ENCODE peak calls at places on chromosomes 4 and X, in four cellular contexts. S is HepG2, B is K562, H is GM12878. C is an unnamed sample.

GRCh38 chr4:53537606-53538005 is 53.7 kb downstream of the LNX1 start:
- DNase-seq in H (no peak), B (no peak), S (no peak), C (no peak)

GRCh38 chr4:89196745-89197144 is 85.4 kb downstream of the TIGD2 start:
- DNase-seq in B (no peak), S (peak; percentile 36), H (no peak), C (no peak)

GRCh38 chrX:68307767-68308166 is 125.5 kb downstream of the OPHN1 start:
- DNase-seq in B (no peak), H (no peak), S (no peak), C (no peak)

GRCh38 chr4:3347871-3348270 is 55.0 kb downstream of the RGS12 start:
- DNase-seq in S (no peak), H (no peak), B (no peak), C (no peak)

GRCh38 chr4:17502764-17503163 is 9.1 kb downstream of the QDPR start:
- DNase-seq in S (no peak), B (no peak), H (no peak), C (no peak)

GRCh38 chr4:142683997-142684396 is 162.1 kb downstream of the INPP4B start:
- DNase-seq in B (no peak), S (no peak), H (no peak), C (no peak)

GRCh38 chrX:48923771-48924170 is 4.9 kb upstream of the PIM2 start:
- DNase-seq in H (no peak), S (no peak), B (no peak), C (no peak)

GRCh38 chr4:86250616-86251015 is 109.2 kb downstream of the MAPK10 start:
- DNase-seq in B (no peak), H (no peak), S (no peak), C (no peak)

GRCh38 chrX:110803506-110803905 is 7.9 kb upstream of the CHRDL1 start:
- DNase-seq in B (no peak), S (no peak), H (no peak), C (no peak)

GRCh38 chrX:104324461-104324860 is 69.7 kb upstream of the ESX1 start:
- DNase-seq in S (no peak), H (no peak), B (no peak), C (no peak)

GRCh38 chrX:129227376-129227775 is 295.9 kb downstream of the SMARCA1 start:
- DNase-seq in B (no peak), H (no peak), S (no peak), C (no peak)

GRCh38 chr4:102778720-102779119 is 18.0 kb upstream of the MANBA start:
- DNase-seq in H (no peak), B (no peak), S (peak; percentile 85), C (no peak)

GRCh38 chr4:7938513-7939376 is 916 bp downstream of the AFAP1 start:
- DNase-seq in B (no peak), S (no peak), H (no peak), C (peak; percentile 47)

GRCh38 chr4:30103455-30103854 is 616.7 kb upstream of the PCDH7 start:
- DNase-seq in S (no peak), B (no peak), H (no peak), C (no peak)

GRCh38 chr4:37827802-37828321 is 1.4 kb downstream of the PGM2 start:
- DNase-seq in H (no peak), B (no peak), S (no peak), C (no peak)

GRCh38 chr4:38670939-38671593 is 7.1 kb downstream of the KLF3 start:
- DNase-seq in S (no peak), B (no peak), H (no peak), C (no peak)

GRCh38 chrX:18146954-18147353 is 73.7 kb downstream of the BEND2 start:
- DNase-seq in S (peak; percentile 1), B (peak; percentile 34), H (no peak), C (peak; percentile 30)

GRCh38 chr4:170853422-170854021 is 763.8 kb upstream of the AADAT start:
- DNase-seq in H (peak; percentile 9), S (peak; percentile 19), B (peak; percentile 35), C (peak; percentile 62)

GRCh38 chr4:60814549-60814948 is 385.6 kb upstream of the ADGRL3 start:
- DNase-seq in S (no peak), H (no peak), B (no peak), C (no peak)

GRCh38 chrX:121093011-121093410 is 45.6 kb downstream of the GLUD2 start:
- DNase-seq in B (no peak), S (no peak), H (no peak), C (no peak)

GRCh38 chr4:16253127-16253960 is 27.1 kb upstream of the TAPT1 start:
- DNase-seq in S (peak; percentile 71), H (no peak), B (no peak), C (no peak)

GRCh38 chrX:16138108-16138427 is 14.7 kb downstream of the GRPR start:
- DNase-seq in B (peak; percentile 20), S (peak; percentile 1), H (peak; percentile 16), C (peak; percentile 12)

GRCh38 chr4:118776166-118776954 is 59.6 kb downstream of the SEC24D start:
- DNase-seq in B (no peak), H (no peak), S (no peak), C (no peak)

GRCh38 chrX:10926906-10927305 is 184.2 kb upstream of the HCCS start:
- DNase-seq in B (no peak), H (no peak), S (no peak), C (no peak)

GRCh38 chrX:120446503-120446902 is 22.6 kb downstream of the LAMP2 start:
- DNase-seq in B (no peak), S (no peak), H (no peak), C (no peak)

GRCh38 chrX:42432552-42432951 is 345.4 kb downstream of the PPP1R2C start:
- DNase-seq in S (peak; percentile 43), H (no peak), B (no peak), C (no peak)

GRCh38 chr4:13906727-13907126 is 279.2 kb upstream of the BOD1L1 start:
- DNase-seq in H (no peak), S (no peak), B (no peak), C (no peak)

GRCh38 chr4:73520821-73521220 is 39.3 kb downstream of the AFM start:
- DNase-seq in S (no peak), H (no peak), B (no peak), C (no peak)

GRCh38 chrX:53086464-53086863 is 4.3 kb downstream of the TSPYL2 start:
- DNase-seq in B (no peak), H (no peak), S (no peak), C (no peak)

GRCh38 chr4:82469776-82470345 is 39.5 kb downstream of the ENOPH1 start:
- DNase-seq in B (peak; percentile 12), H (no peak), S (peak; percentile 16), C (no peak)

GRCh38 chr4:128517096-128517738 is 229.6 kb upstream of the PGRMC2 start:
- DNase-seq in B (peak; percentile 84), H (no peak), S (no peak), C (no peak)

GRCh38 chr4:128521634-128522253 is 234.1 kb upstream of the PGRMC2 start:
- DNase-seq in H (no peak), B (no peak), S (peak; percentile 7), C (no peak)

DNA sequence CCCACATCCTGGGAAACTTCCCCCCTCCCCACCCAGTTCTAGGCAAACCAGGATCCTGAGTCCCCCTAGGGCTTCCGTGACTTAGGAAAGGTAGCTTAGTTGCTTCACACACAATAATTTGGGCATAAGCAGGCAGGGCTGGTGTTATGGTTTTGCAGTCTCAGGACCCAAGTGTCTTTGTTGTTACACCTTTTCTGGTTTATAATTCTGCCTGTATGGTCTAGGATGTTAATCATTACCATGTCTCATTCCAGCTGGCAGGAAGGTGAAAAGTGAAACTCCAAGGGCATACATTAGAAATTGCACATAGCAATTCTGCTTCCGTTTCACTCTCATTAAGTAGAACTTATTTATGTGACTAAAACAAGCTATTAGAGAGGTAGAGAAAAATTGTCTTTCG is 16.8 kb downstream of the UGT8 start:
- DNase-seq in H (no peak), B (no peak), S (peak; percentile 6), C (no peak)
- TF ChIP-seq FOXK2 in H (no peak), B (no peak), S (no peak), C (no peak)

DNA sequence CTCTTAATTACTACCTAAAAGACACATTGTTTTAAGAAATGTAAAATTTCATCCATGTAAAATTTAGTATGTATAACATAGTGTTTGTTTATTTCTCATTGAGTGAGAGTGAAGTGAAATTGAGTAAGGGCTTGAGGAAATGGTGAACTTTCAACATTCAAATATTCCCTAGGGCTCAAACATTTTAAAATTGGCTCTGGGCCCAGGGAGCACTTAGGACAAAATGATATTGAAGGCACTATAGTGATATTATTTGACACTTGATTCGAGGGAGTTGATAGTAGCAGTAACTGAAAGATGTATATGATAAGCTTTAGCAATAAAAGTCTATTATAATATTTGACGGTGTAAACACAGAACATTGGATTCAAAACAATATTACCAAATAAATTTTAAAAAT is 1244.0 kb upstream of the TENM3 start:
- DNase-seq in S (no peak), B (no peak), H (no peak), C (peak; percentile 4)
- TF ChIP-seq FOXK2 in S (no peak), B (no peak), H (no peak), C (no peak)

GRCh38 chrX:107825698-107826285 is at the start of gene MID2:
- DNase-seq in B (no peak), H (no peak), S (no peak), C (peak; percentile 77)
- TF ChIP-seq FOXK2 in B (no peak), H (no peak), S (no peak), C (no peak)

GRCh38 chr4:184695178-184695896 is 38.6 kb downstream of the CENPU start:
- DNase-seq in H (no peak), S (no peak), B (no peak), C (no peak)
- TF ChIP-seq FOXK2 in H (no peak), S (no peak), B (no peak), C (no peak)

GRCh38 chr4:98332017-98332416 is 70.8 kb downstream of the RAP1GDS1 start:
- DNase-seq in S (no peak), H (no peak), B (no peak), C (no peak)
- TF ChIP-seq FOXK2 in S (no peak), H (no peak), B (no peak), C (no peak)

GRCh38 chr4:117311215-117311614 is 225.8 kb upstream of the TRAM1L1 start:
- DNase-seq in H (no peak), B (no peak), S (no peak), C (no peak)
- TF ChIP-seq FOXK2 in H (no peak), B (no peak), S (no peak), C (no peak)

C was measured in HEK293T.